ENCODE peak calls at places on chromosomes 6 and 20, in eight cellular contexts. T is chondrocyte, B is heart left ventricle, N is neural progenitor cell, U is fibroblast of lung, P is glutamatergic neuron, J is bronchial epithelial cell, S is mesothelial cell of epicardium. I is an unnamed sample.

GRCh38 chr6:139030211-139030530 is 1.6 kb downstream of the ABRACL start:
- DNase-seq in T (no peak), B (no peak), N (peak; percentile 41), U (no peak), P (no peak), J (no peak), S (no peak), I (no peak)

GRCh38 chr20:43458422-43458924 is 777 bp downstream of the SRSF6 start:
- DNase-seq in T (no peak), B (no peak), N (no peak), U (peak; percentile 23), P (no peak), J (no peak), S (no peak), I (no peak)

GRCh38 chr20:51869002-51869401 is 66.7 kb upstream of the SALL4 start:
- DNase-seq in T (no peak), B (no peak), N (no peak), U (no peak), P (no peak), J (no peak), S (no peak), I (no peak)

GRCh38 chr6:79277109-79277508 is 42.6 kb upstream of the HMGN3 start:
- DNase-seq in T (no peak), B (no peak), N (no peak), U (peak; percentile 31), P (no peak), J (peak; percentile 47), S (no peak), I (no peak)

GRCh38 chr6:25942561-25943147 is 12.2 kb upstream of the SLC17A2 start:
- DNase-seq in T (no peak), B (no peak), N (peak; percentile 21), U (peak; percentile 12), P (no peak), J (peak; percentile 57), S (no peak), I (no peak)

GRCh38 chr6:34360556-34360955 is 31.9 kb downstream of the NUDT3 start:
- DNase-seq in T (no peak), B (no peak), N (no peak), U (peak; percentile 85), P (no peak), J (no peak), S (no peak), I (no peak)

GRCh38 chr20:19944772-19945459 is 72.2 kb upstream of the NAA20 start:
- DNase-seq in T (no peak), B (no peak), N (no peak), U (peak; percentile 86), P (no peak), J (no peak), S (no peak), I (no peak)

GRCh38 chr6:124658053-124658452 is 304.2 kb upstream of the RNF217 start:
- DNase-seq in T (no peak), B (no peak), N (no peak), U (no peak), P (no peak), J (no peak), S (no peak), I (no peak)

GRCh38 chr6:159422041-159422984 is 253.1 kb downstream of the FNDC1 start:
- DNase-seq in T (no peak), B (no peak), N (no peak), U (peak; percentile 83), P (no peak), J (no peak), S (no peak), I (no peak)

GRCh38 chr6:155090166-155090565 is 95.1 kb downstream of the TIAM2 start:
- DNase-seq in T (no peak), B (no peak), N (no peak), U (no peak), P (no peak), J (no peak), S (no peak), I (no peak)

GRCh38 chr6:110158479-110158878 is 21.0 kb downstream of the WASF1 start:
- DNase-seq in T (no peak), B (no peak), N (no peak), U (no peak), P (no peak), J (peak; percentile 54), S (no peak), I (no peak)

GRCh38 chr6:145044606-145045275 is 690.6 kb downstream of the EPM2A start:
- DNase-seq in T (no peak), B (no peak), N (no peak), U (peak; percentile 68), P (no peak), J (peak; percentile 54), S (no peak), I (peak; percentile 7)

GRCh38 chr6:145752638-145753037 is 17.3 kb upstream of the EPM2A start:
- DNase-seq in T (no peak), B (no peak), N (no peak), U (no peak), P (no peak), J (no peak), S (no peak), I (no peak)

GRCh38 chr6:50141100-50141499 is 91.4 kb upstream of the DEFB112 start:
- DNase-seq in T (no peak), B (no peak), N (no peak), U (no peak), P (no peak), J (peak; percentile 49), S (no peak), I (no peak)

GRCh38 chr6:82196159-82196558 is 51.4 kb downstream of the IBTK start:
- DNase-seq in T (no peak), B (no peak), N (no peak), U (no peak), P (no peak), J (no peak), S (no peak), I (no peak)

GRCh38 chr20:62576815-62577214 is 65.5 kb upstream of the SLCO4A1 start:
- DNase-seq in T (no peak), B (no peak), N (peak; percentile 78), U (peak; percentile 19), P (no peak), J (no peak), S (peak; percentile 52), I (peak; percentile 55)

GRCh38 chr20:9392892-9393857 is 121.2 kb upstream of the LAMP5 start:
- DNase-seq in T (no peak), B (peak; percentile 63), N (peak; percentile 82), U (peak; percentile 61), P (peak; percentile 75), J (peak; percentile 47), S (no peak), I (peak; percentile 59)

GRCh38 chr20:6956574-6956973 is 189.1 kb downstream of the BMP2 start:
- DNase-seq in T (no peak), B (no peak), N (no peak), U (peak; percentile 69), P (no peak), J (peak; percentile 96), S (no peak), I (no peak)

GRCh38 chr20:9262653-9263194 is 193.8 kb downstream of the PLCB4 start:
- DNase-seq in T (no peak), B (no peak), N (no peak), U (peak; percentile 22), P (no peak), J (no peak), S (no peak), I (no peak)

GRCh38 chr6:124978451-124979293 is 16.4 kb downstream of the RNF217 start:
- DNase-seq in T (no peak), B (no peak), N (no peak), U (no peak), P (no peak), J (no peak), S (no peak), I (no peak)

GRCh38 chr6:4912559-4912958 is 91.3 kb downstream of the RPP40 start:
- DNase-seq in T (no peak), B (no peak), N (peak; percentile 18), U (no peak), P (no peak), J (no peak), S (no peak), I (no peak)

GRCh38 chr6:11975353-11975977 is 36.6 kb upstream of the HIVEP1 start:
- DNase-seq in T (no peak), B (no peak), N (no peak), U (no peak), P (no peak), J (no peak), S (no peak), I (no peak)
- TF ChIP-seq CTCF in T (no peak), B (no peak), N (no peak), U (no peak), P (no peak), J (no peak), S (no peak), I (no peak)

GRCh38 chr6:132872923-132873322 is 58.6 kb downstream of the RPS12 start:
- DNase-seq in T (no peak), B (no peak), N (no peak), U (peak; percentile 7), P (no peak), J (no peak), S (no peak), I (no peak)
- TF ChIP-seq CTCF in T (no peak), B (no peak), N (no peak), U (no peak), P (no peak), J (no peak), S (no peak), I (no peak)

GRCh38 chr6:144036064-144036873 is 28.2 kb upstream of the PLAGL1 start:
- DNase-seq in T (no peak), B (no peak), N (peak; percentile 57), U (peak; percentile 9), P (no peak), J (peak; percentile 8), S (no peak), I (no peak)
- TF ChIP-seq CTCF in T (peak; percentile 43), B (no peak), N (peak; percentile 52), U (no peak), P (no peak), J (no peak), S (no peak), I (no peak)

DNA sequence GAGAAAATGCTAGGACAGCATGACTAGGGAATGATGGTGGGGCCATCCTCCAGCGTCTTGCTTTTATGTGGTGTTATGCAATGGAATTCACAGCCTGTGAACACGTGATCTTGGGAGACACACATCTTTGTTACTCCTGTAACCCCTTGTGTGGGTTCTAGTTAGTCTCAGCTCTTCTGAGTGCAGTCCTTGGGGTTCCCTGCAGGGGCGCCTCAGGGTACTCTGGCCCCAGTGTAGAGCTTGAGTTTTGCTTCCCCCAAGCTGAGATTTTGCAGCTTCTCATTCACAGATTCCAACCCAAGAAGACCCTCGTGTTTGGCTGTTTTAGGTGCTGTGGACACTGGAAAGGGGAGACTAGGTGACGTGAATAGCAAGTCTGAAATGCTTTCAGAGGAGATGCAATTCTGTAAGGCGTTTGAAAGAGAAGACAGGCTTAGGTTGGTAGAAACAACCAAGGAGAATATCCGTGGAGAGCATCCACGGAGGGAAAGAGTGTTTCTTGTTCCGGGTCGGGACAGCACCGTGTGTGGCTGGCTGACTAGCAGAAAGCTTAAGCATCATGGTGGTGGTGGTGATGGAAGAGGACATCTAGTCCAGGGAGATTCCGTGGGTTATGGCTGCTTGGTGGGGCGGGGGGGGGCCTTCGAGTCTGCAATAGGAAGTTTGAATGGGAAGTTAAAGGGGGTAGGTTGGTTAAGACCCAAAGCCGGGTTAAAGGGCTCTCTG is 30.1 kb downstream of the DUSP22 start:
- DNase-seq in T (no peak), B (no peak), N (no peak), U (no peak), P (no peak), J (no peak), S (no peak), I (no peak)
- TF ChIP-seq CTCF in T (no peak), B (no peak), N (no peak), U (no peak), P (peak; percentile 10), J (no peak), S (no peak), I (no peak)

GRCh38 chr6:87029711-87030314 is 65.1 kb downstream of the CGA start:
- DNase-seq in T (no peak), B (no peak), N (peak; percentile 30), U (peak; percentile 55), P (no peak), J (peak; percentile 65), S (no peak), I (no peak)
- TF ChIP-seq CTCF in T (peak; percentile 83), B (peak; percentile 60), N (peak; percentile 68), U (peak; percentile 45), P (peak; percentile 89), J (peak; percentile 41), S (peak; percentile 84), I (peak; percentile 81)

I was measured in endothelial cell.